ENCODE peak calls at places on chromosomes 5 and 9, in seven cellular contexts. R is hepatocyte; L is WERI-Rb-1; I is uterus; V is right atrium auricular region; B is neural progenitor cell; T is CD4-positive, alpha-beta T cell. P is an unnamed sample. For H3K9me3, the result is how much of the 10 kb centered on the place peaks cover.

GRCh38 chr5:87195104-87195581 is 72.5 kb upstream of the RASA1 start:
- DNase-seq in R (no peak), T (no peak), L (no peak), I (no peak), B (no peak), V (no peak), P (peak)

GRCh38 chr5:9105851-9106250 is 440.0 kb downstream of the SEMA5A start:
- DNase-seq in R (no peak), L (no peak), I (no peak), B (no peak), V (no peak), T (no peak), P (no peak)

GRCh38 chr9:35748858-35749514 is at the start of the genes GBA2 and RGP1:
- DNase-seq in R (peak), I (peak), V (peak), L (peak), T (peak), B (peak), P (peak)

GRCh38 chr9:100098241-100098886 is 436 bp downstream of the ERP44 start:
- DNase-seq in V (no peak), I (peak), R (peak), L (peak), B (peak), T (peak), P (peak)

GRCh38 chr5:79974896-79975295 is 16.2 kb downstream of the MTX3 start:
- DNase-seq in L (no peak), V (no peak), R (no peak), B (no peak), I (no peak), T (no peak), P (peak)

GRCh38 chr5:36357391-36357790 is 55.7 kb upstream of the RANBP3L start:
- DNase-seq in I (no peak), T (no peak), B (no peak), L (no peak), V (no peak), R (no peak), P (no peak)

GRCh38 chr5:56099346-56099745 is 104.6 kb upstream of the IL6ST start:
- DNase-seq in L (no peak), T (no peak), V (no peak), R (no peak), I (no peak), B (no peak), P (no peak)

GRCh38 chr9:12878342-12878978 is 103.6 kb downstream of the LURAP1L start:
- DNase-seq in B (no peak), T (no peak), I (no peak), R (no peak), L (no peak), V (no peak), P (no peak)

GRCh38 chr5:53479656-53480473 is 564 bp upstream of the FST start:
- DNase-seq in B (peak), I (peak), T (no peak), V (no peak), R (peak), L (peak), P (peak)

GRCh38 chr5:148659641-148660345 is 5.5 kb upstream of the HTR4 start:
- DNase-seq in L (no peak), T (no peak), R (peak), I (no peak), B (no peak), V (no peak), P (no peak)

GRCh38 chr9:69949396-69949795 is 94.3 kb upstream of the MAMDC2 start:
- DNase-seq in V (no peak), L (no peak), T (no peak), R (no peak), I (peak), B (no peak), P (no peak)

DNA sequence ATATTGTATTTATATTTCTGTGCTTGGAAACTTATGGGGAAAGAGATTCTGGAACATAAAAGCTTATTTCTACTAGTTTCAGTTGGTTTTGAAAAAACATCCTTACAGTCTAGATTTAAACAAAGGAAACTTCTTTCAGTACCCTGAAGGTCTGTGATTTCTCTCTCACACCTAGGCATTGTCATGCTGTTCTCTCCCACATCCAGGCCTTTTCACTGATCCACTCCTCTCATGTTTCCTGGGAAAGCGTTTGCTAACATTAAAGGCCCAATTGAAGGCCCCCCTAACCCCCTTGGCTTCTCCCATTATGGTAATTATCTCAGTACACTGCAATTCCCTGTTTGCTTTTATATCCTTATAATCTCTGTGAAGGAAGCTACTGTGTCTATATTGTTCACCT is 856 bp upstream of the PCDHGA3 start:
- DNase-seq in L (no peak), V (no peak), T (no peak), I (no peak), R (no peak), B (no peak), P (no peak)
- H3K9me3 ChIP-seq in L (under half), V (half or more), T (under half), I (half or more), R (under half), B (under half), P (under half)

GRCh38 chr5:114361724-114362196 is at the start of gene KCNN2:
- DNase-seq in I (peak), V (peak), L (peak), B (peak), R (peak), T (no peak), P (peak)

GRCh38 chr5:114363837-114364236 is 2.0 kb downstream of the KCNN2 start:
- DNase-seq in L (no peak), T (no peak), R (no peak), I (no peak), V (no peak), B (peak), P (no peak)

GRCh38 chr5:114360816-114361723 is 800 bp upstream of the KCNN2 start:
- DNase-seq in T (no peak), B (peak), I (peak), V (no peak), R (peak), L (peak), P (peak)

GRCh38 chr5:114362977-114363721 is 1.3 kb downstream of the KCNN2 start:
- DNase-seq in B (peak), V (no peak), L (no peak), I (no peak), T (no peak), R (peak), P (no peak)

DNA sequence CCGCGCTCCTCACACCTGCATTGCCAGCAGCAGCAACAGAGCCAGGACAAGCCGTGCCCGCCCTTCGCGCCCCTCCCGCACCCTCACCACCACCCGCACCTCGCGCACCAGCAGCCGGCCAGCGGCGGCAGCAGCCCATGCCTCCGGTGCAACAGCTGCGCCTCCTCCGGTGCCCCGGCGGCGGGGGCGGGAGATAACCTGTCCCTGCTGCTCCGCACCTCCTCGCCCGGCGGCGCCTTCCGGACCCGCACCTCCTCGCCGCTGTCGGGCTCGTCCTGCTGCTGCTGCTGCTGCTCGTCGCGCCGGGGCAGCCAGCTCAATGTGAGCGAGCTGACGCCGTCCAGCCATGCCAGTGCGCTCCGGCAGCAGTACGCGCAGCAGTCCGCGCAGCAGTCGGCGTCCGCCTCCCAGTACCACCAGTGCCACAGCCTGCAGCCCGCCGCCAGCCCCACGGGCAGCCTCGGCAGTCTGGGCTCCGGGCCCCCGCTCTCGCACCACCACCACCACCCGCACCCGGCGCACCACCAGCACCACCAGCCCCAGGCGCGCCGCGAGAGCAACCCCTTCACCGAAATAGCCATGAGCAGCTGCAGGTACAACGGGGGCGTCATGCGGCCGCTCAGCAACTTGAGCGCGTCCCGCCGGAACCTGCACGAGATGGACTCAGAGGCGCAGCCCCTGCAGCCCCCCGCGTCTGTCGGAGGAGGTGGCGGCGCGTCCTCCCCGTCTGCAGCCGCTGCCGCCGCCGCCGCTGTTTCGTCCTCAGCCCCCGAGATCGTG is 517 bp downstream of the KCNN2 start:
- DNase-seq in I (no peak), V (no peak), T (no peak), L (peak), R (peak), B (peak), P (peak)
- H3K27ac ChIP-seq in I (peak), V (peak), T (no peak), L (no peak), R (no peak), B (peak), P (no peak)

DNA sequence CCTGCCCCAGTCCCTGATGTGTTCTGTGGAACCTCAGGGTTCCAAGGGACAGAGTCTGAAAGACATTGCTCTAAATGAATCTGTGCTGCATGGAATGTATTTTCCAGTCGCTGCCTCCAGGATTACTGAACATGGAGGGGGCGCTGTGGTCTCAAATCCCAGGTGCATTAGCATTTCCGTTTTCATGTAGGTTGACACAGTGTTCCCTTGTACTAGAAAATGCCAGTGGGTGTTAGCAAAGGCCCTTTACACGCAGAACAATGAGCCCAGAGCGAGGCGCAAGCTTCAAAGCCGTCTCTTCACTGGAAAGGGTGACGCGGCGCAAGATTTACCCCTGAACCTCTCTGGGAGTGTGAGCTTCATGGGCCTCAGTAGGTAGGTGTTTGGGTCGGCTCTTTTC is 308.3 kb downstream of the SLIT3 start:
- DNase-seq in B (peak), I (no peak), V (no peak), R (peak), T (no peak), L (no peak), P (peak)
- TF ChIP-seq CTCF in B (peak), I (no peak), V (peak), R (peak), T (no peak), L (peak), P (peak)

GRCh38 chr5:179080724-179081123 is 20.6 kb downstream of the ZNF354C start:
- DNase-seq in R (no peak), L (no peak), T (no peak), I (no peak), V (no peak), B (no peak), P (no peak)

GRCh38 chr5:179079165-179079987 is 19.2 kb downstream of the ZNF354C start:
- DNase-seq in I (no peak), L (no peak), T (no peak), V (no peak), R (no peak), B (no peak), P (no peak)
- H3K9me3 ChIP-seq in I (half or more), L (under half), T (half or more), V (half or more), R (half or more), B (half or more), P (half or more)